ENCODE peak calls at places on chromosomes 11 and 22, in nine cellular contexts. K, Y, D, E, T, Z, G, Q and N are unnamed samples.

GRCh38 chr11:16984229-16984628 is 30.0 kb downstream of the PLEKHA7 start:
- DNase-seq in D (no peak), E (no peak), G (no peak), K (no peak), T (no peak), Y (no peak), Z (no peak), Q (no peak), N (no peak)

GRCh38 chr11:36011574-36011973 is 67.7 kb downstream of the LDLRAD3 start:
- DNase-seq in G (no peak), T (no peak), Z (no peak), Q (no peak), D (no peak), E (no peak), Y (no peak), K (no peak), N (no peak)

GRCh38 chr11:47413908-47414684 is 5.7 kb downstream of the SLC39A13 start:
- DNase-seq in G (no peak), T (no peak), K (peak), Y (no peak), E (no peak), Q (no peak), D (peak), Z (no peak), N (no peak)

GRCh38 chr22:38831166-38831945 is 12.5 kb downstream of the NPTXR start:
- DNase-seq in T (no peak), Y (peak), Z (peak), G (no peak), Q (no peak), K (no peak), E (no peak), D (peak), N (no peak)

GRCh38 chr11:36500315-36500721 is 9.8 kb downstream of the TRAF6 start:
- DNase-seq in E (no peak), G (peak), Q (no peak), T (no peak), Y (no peak), D (peak), K (peak), Z (no peak), N (no peak)

GRCh38 chr11:72321381-72321996 is 77.5 kb upstream of the PHOX2A start:
- DNase-seq in K (no peak), Y (no peak), Z (no peak), G (peak), T (no peak), Q (no peak), D (peak), E (no peak), N (no peak)

GRCh38 chr11:77037057-77037456 is 2.9 kb downstream of the B3GNT6 start:
- DNase-seq in T (no peak), K (no peak), G (no peak), Y (no peak), D (no peak), Z (no peak), E (no peak), Q (no peak), N (no peak)

GRCh38 chr22:19115628-19116027 is 6.6 kb downstream of the DGCR2 start:
- DNase-seq in G (no peak), E (no peak), K (no peak), Y (peak), Z (no peak), T (no peak), D (no peak), Q (no peak), N (no peak)

GRCh38 chr11:126415128-126415527 is 59.6 kb downstream of the ST3GAL4 start:
- DNase-seq in T (no peak), K (peak), Q (no peak), E (no peak), Z (peak), G (no peak), Y (peak), D (peak), N (peak)

GRCh38 chr11:126502159-126502558 is 146.7 kb downstream of the ST3GAL4 start:
- DNase-seq in K (no peak), G (no peak), Q (no peak), E (no peak), T (no peak), Y (no peak), Z (no peak), D (no peak), N (no peak)

DNA sequence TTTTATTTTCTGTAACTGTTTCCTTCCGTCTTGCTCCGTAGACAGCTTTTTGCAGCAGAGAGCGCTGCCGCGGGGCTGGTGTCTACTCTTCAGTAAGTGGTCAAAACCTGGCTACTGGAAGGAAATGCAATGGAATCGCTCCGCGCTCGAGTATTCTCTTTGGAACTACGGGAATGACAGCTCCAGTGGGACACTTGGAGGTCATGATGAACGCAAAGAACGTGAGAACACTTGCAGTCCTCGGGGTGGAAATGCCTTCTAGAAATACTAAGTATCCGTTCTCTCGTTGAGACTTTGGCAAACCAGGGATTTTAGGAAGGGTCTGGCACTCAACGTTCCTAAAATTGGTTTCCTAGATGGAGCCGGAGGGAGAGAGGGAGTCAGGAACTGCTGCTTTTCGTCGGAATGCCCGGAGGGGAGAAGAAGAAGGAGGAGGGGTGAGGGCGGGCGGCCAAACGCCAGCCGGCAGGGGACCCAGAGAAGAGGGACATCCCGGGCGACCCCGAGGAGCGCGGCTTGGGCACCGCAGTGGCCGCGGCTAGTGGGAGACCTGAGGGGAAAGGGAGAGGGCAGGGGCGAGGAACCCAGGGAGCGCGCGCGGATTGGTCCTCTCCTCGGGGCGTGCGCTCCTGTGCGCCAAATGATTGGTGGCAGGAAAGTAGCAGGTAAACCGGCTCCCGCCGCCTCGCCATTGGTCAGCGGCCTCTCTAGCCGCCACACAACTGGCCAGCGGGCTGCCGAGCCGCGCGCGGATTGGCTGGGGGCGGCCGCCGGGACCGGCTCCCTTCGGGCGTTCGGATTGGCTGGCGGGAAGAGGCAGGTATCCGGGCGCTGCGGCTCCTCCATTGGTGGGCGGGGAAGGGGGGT is 505 bp upstream of the BMAL1 start:
- DNase-seq in K (peak), Y (peak), E (peak), Q (peak), G (peak), Z (peak), D (peak), T (peak), N (peak)
- TF ChIP-seq CTCF in K (no peak), Y (peak), E (no peak), Q (no peak), G (no peak), Z (no peak), D (no peak), T (no peak), N (no peak)

DNA sequence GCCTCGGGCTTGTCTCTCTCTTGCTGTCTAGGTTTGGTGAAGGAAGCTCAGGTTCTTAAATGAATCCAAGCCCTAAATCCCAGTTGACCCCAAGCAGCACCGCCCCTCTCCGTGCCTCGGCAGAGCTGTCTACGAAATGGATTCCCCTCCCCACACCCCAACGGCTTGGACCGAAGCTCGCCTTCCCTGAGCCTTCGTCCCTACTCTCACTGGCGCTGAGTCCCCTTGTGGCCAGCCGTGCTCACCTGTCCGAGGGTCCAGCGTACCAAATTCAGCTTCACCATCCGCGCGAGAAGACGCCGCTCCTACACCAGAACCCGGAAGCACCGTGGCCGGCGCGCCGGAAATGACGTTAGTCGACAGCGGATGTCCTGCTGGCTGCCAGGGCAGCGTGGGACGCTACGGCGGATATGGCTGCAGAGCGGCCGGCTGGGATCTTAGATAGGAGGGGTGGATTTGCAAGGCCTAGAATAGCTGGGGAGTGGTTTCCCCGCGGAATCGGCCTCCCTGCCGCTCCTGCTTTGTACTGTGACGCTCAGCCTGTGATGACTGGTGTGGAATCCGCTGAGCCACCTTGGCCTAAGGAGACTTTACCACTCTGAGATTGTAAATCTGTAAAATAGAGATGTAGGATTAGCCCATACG is at the start of gene TFIP11:
- DNase-seq in K (peak), D (peak), Z (peak), Y (peak), E (peak), T (peak), G (peak), Q (peak), N (peak)
- TF ChIP-seq CTCF in K (no peak), D (no peak), Z (no peak), Y (no peak), E (no peak), T (peak), G (no peak), Q (peak), N (no peak)

DNA sequence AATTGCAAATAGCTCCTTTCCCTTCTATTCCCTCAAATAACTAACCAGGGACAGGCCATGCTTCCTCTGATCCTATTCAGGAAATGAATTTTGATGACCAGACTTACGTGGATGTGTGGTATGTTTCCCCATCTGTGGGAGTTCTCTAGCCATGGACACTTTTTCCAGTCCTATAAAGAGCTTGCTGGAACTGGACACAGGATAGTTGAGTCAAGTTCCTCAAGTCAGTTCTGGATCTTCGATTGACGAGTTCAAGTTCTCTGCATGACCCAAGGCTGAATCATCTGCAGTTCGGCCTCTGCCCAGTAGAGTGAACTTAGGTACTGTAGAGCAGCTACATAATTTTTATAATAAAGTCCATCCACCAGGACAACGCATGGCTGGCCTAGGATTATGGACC is 52.7 kb upstream of the CCND1 start:
- DNase-seq in D (peak), Z (no peak), E (no peak), Y (no peak), T (no peak), Q (no peak), G (peak), K (no peak), N (peak)
- TF ChIP-seq CTCF in D (peak), Z (no peak), E (no peak), Y (no peak), T (no peak), Q (peak), G (peak), K (no peak), N (no peak)

GRCh38 chr11:62245271-62245753 is 3.3 kb downstream of the SCGB1D2 start:
- DNase-seq in Y (no peak), E (peak), G (peak), D (peak), K (no peak), T (no peak), Z (no peak), Q (peak), N (no peak)
- TF ChIP-seq CTCF in Y (no peak), E (peak), G (peak), D (peak), K (no peak), T (peak), Z (no peak), Q (peak), N (no peak)

DNA sequence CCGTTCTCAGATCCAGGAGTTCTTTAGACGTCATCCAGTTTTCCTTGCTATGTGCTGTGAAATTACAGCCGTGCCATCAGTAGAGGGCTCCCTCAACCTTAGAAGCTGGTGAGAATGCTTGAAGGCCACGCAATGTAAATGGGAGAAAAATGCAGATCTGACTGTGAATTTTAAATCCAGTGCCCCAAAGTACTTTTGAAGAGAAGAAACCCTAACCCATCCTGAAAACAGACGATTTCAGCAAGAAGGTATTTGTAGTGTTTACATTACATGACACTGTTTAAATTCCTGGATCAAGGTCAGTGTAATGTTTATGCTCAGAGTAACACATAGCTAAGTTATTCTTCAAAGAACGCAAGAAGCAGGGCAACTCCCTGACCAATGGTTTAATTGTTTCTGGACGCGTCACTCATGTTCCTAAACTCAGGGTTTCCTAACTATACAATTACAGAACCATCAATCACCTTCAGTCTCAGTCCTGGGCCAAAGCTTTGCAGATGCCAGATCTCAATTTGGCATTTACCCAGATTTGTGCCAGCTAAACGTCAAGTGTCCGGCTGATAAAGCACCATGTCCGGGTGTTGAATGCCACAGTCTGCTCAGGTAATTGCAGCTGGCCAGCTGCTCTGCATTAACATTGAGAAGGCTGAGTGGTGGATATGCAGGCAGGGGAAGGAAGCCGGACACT is 38.2 kb downstream of the ADAMTS8 start:
- DNase-seq in Q (no peak), K (no peak), D (peak), T (no peak), E (no peak), Z (no peak), G (peak), Y (no peak), N (no peak)
- TF ChIP-seq CTCF in Q (peak), K (peak), D (peak), T (peak), E (no peak), Z (peak), G (peak), Y (peak), N (no peak)

DNA sequence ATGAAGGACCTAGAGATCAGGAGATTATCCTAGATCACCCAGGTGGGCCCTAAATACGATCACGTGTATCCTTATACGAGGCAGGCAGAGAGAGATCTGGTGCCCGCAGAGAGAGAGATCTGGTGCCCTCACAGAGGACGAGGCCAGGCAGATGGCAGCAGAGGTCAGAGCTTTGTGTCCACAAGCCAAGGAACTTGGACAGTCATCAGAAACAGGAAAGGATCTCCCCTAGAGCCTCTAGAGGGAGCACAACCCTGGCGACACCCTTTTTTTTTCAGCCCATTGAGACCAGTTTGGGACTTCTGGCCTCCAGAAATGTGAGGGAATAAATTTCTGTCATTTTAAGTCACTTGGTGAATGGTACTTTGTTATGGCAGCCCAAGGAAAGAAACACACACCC is 25.5 kb upstream of the TIMP3 start:
- DNase-seq in G (no peak), Z (no peak), K (no peak), D (no peak), Y (no peak), E (no peak), T (no peak), Q (no peak), N (no peak)
- TF ChIP-seq CTCF in G (peak), Z (peak), K (peak), D (peak), Y (no peak), E (peak), T (peak), Q (peak), N (no peak)

GRCh38 chr11:69654001-69654659 is 13.2 kb downstream of the CCND1 start:
- DNase-seq in Z (no peak), K (no peak), Q (peak), E (no peak), G (peak), D (peak), T (no peak), Y (peak), N (no peak)

GRCh38 chr11:69652999-69653398 is 12.0 kb downstream of the CCND1 start:
- DNase-seq in Z (no peak), E (no peak), Y (no peak), Q (peak), D (no peak), T (no peak), K (no peak), G (no peak), N (no peak)

GRCh38 chr11:69653406-69653960 is 12.5 kb downstream of the CCND1 start:
- DNase-seq in K (no peak), Y (peak), G (no peak), Q (no peak), E (no peak), D (peak), T (no peak), Z (no peak), N (no peak)

GRCh38 chr11:69655479-69656394 is 14.8 kb downstream of the CCND1 start:
- DNase-seq in K (no peak), G (peak), Q (peak), Y (peak), D (peak), T (no peak), E (no peak), Z (peak), N (no peak)

GRCh38 chr11:69654660-69655478 is 13.9 kb downstream of the CCND1 start:
- DNase-seq in Z (no peak), Q (peak), T (no peak), G (peak), K (no peak), E (no peak), D (peak), Y (peak), N (no peak)
- TF ChIP-seq CTCF in Z (no peak), Q (no peak), T (no peak), G (no peak), K (no peak), E (no peak), D (no peak), Y (no peak), N (no peak)